ENCODE peak calls at places on chromosomes 13 and 19, in ten cellular contexts. D is tibial nerve, Z is breast epithelium, W is IMR-90, L is K562, J is Peyer's patch, X is body of pancreas, P is right lobe of liver, H is esophagus muscularis mucosa, G is ovary. M is an unnamed sample.

GRCh38 chr13:113627136-113627535 is 30.9 kb downstream of the ATP4B start:
- DNase-seq in D (no peak), Z (no peak), H (no peak), J (no peak), X (no peak), G (no peak), P (peak; percentile 8), W (no peak), L (no peak), M (no peak)

GRCh38 chr19:4378886-4379285 is 21.5 kb downstream of the SH3GL1 start:
- DNase-seq in J (no peak), P (no peak), L (no peak), D (no peak), H (no peak), W (no peak), G (no peak), Z (no peak), X (peak; percentile 15), M (no peak)

GRCh38 chr13:73879346-73880020 is 254.7 kb downstream of the KLF12 start:
- DNase-seq in W (peak; percentile 16), L (no peak), Z (no peak), G (no peak), H (no peak), X (no peak), P (no peak), D (no peak), J (no peak), M (no peak)

GRCh38 chr13:36847541-36848045 is 28.6 kb downstream of the RFXAP start:
- DNase-seq in L (no peak), X (no peak), J (no peak), G (no peak), H (no peak), P (no peak), Z (no peak), W (no peak), D (no peak), M (no peak)

GRCh38 chr13:107476068-107476467 is 739.3 kb downstream of the LIG4 start:
- DNase-seq in X (no peak), G (no peak), W (peak; percentile 62), H (no peak), J (no peak), P (no peak), L (no peak), Z (no peak), D (no peak), M (no peak)

GRCh38 chr19:35449347-35450043 is 1.4 kb downstream of the FFAR2 start:
- DNase-seq in P (peak; percentile 32), W (no peak), D (no peak), X (no peak), J (peak; percentile 58), Z (no peak), G (no peak), L (no peak), H (no peak), M (no peak)

GRCh38 chr13:113091211-113091771 is 14.3 kb upstream of the F7 start:
- DNase-seq in W (no peak), P (peak; percentile 14), J (no peak), L (no peak), H (no peak), Z (no peak), G (peak; percentile 7), X (no peak), D (no peak), M (no peak)

GRCh38 chr13:97975280-97975850 is 21.9 kb downstream of the IPO5 start:
- DNase-seq in D (peak; percentile 21), Z (no peak), X (no peak), W (no peak), G (no peak), H (no peak), P (no peak), L (no peak), J (no peak), M (no peak)

GRCh38 chr13:51557875-51558604 is 26.2 kb upstream of the WDFY2 start:
- DNase-seq in L (no peak), G (no peak), H (no peak), D (no peak), J (no peak), X (no peak), Z (no peak), W (peak; percentile 88), P (no peak), M (peak; percentile 44)

GRCh38 chr19:6521718-6522646 is 8.8 kb upstream of the TNFSF9 start:
- DNase-seq in Z (no peak), J (peak; percentile 92), W (no peak), X (no peak), D (no peak), P (no peak), H (no peak), L (peak; percentile 64), G (no peak), M (no peak)

GRCh38 chr19:45630463-45630862 is 8.7 kb downstream of the EML2 start:
- DNase-seq in H (no peak), W (peak; percentile 96), Z (no peak), L (no peak), X (no peak), D (no peak), G (no peak), J (no peak), P (no peak), M (no peak)

GRCh38 chr13:49498211-49498610 is 2.5 kb downstream of the PHF11 start:
- DNase-seq in X (no peak), Z (no peak), H (no peak), P (no peak), G (no peak), W (no peak), J (no peak), D (no peak), L (no peak), M (no peak)

GRCh38 chr13:49499889-49500660 is 4.3 kb downstream of the PHF11 start:
- DNase-seq in Z (no peak), L (no peak), J (no peak), G (no peak), P (no peak), W (peak; percentile 90), D (no peak), H (no peak), X (no peak), M (no peak)

GRCh38 chr13:49495783-49496762 is at the start of gene PHF11:
- DNase-seq in X (peak; percentile 85), J (peak; percentile 94), P (peak; percentile 88), Z (peak; percentile 71), D (peak; percentile 68), W (peak; percentile 76), H (peak; percentile 94), L (peak; percentile 83), G (peak; percentile 71), M (peak; percentile 74)

GRCh38 chr13:49497272-49497671 is 1.5 kb downstream of the PHF11 start:
- DNase-seq in J (no peak), G (no peak), D (no peak), Z (peak; percentile 18), X (no peak), W (no peak), L (no peak), H (no peak), P (no peak), M (no peak)

GRCh38 chr13:49494645-49495044 is 1.1 kb upstream of the PHF11 start:
- DNase-seq in H (no peak), L (no peak), Z (no peak), W (no peak), P (no peak), J (no peak), G (no peak), D (no peak), X (no peak), M (no peak)
- H3K4me1 ChIP-seq in H (peaks cover 28% of the 10 kb centered on the region), L (peaks cover 6% of the 10 kb centered on the region), Z (no peaks in the 10 kb centered on the region), W (peaks cover 6% of the 10 kb centered on the region), P (no peaks in the 10 kb centered on the region), J (no peaks in the 10 kb centered on the region), G (no peaks in the 10 kb centered on the region), D (no peaks in the 10 kb centered on the region), X (peaks cover 16% of the 10 kb centered on the region), M (no peaks in the 10 kb centered on the region)

DNA sequence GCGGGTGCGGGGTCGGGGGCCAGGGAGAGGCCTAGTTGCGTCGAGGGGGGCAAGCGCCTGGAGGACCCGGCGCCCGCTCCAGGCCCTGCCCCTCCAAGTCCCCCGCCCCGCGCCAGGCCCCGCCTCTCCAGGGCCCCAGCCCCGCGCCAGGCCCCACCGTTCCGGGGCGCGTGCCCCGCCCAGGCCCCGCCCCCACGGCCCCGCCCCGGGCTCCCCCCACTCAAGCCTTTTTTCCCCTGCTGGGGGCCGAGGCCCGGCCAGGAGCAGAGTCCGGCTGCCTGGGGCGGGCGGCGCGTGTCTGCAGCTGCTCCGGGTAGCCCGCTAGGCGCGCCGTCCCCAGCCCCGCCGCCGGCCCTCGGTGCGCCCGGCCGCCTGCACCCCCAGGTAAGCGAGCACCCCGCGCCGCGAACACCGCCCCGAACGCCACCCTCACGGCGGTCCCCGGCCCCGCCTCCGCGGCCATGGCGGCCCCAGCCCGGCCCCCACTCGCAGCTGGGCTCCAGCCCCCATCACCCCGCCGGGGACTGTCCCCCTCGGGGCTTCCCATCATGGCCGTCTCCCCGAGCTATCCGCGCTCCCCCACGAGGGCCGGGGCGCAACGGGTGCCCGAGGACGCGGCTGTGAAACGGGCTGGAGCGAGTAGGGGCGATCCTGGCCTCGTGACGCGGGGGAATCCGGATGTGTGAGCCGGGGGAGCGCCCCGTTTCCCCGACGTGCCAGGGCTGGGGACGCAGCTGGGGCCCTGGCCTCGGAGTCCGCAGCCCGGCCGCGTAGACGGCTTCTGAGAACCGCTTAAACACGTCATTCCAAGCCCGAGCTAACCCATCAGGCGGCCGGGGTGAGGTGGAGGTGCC is at the start of gene CERS4:
- DNase-seq in H (no peak), L (peak; percentile 95), P (peak; percentile 91), W (peak; percentile 20), X (peak; percentile 86), J (peak; percentile 88), G (peak; percentile 88), Z (peak; percentile 64), D (peak; percentile 30), M (peak; percentile 85)
- TF ChIP-seq POLR2A in H (no peak), L (no peak), P (peak; percentile 76), W (no peak), X (peak; percentile 48), J (no peak), G (no peak), Z (no peak), D (no peak), M (peak; percentile 67)

GRCh38 chr13:61413572-61413971 is 2.1 kb downstream of the PCDH20 start:
- DNase-seq in X (no peak), D (no peak), Z (no peak), L (no peak), W (no peak), P (no peak), H (no peak), J (no peak), G (no peak), M (no peak)
- H3K4me3 ChIP-seq in X (no peak overlapping the region), D (peak overlapping the region; percentile 35), Z (peak overlapping the region; percentile 39), L (no peak overlapping the region), W (no peak overlapping the region), P (peak overlapping the region; percentile 46), H (peak overlapping the region; percentile 54), J (no peak overlapping the region), G (peak overlapping the region; percentile 21), M (peak overlapping the region; percentile 44)

GRCh38 chr19:41563847-41564514 is 12.0 kb upstream of the CEACAM21 start:
- DNase-seq in D (no peak), H (no peak), G (no peak), W (no peak), X (no peak), P (no peak), L (no peak), Z (no peak), J (no peak), M (no peak)
- H3K4me1 ChIP-seq in D (no peaks in the 10 kb centered on the region), H (peaks cover 20% of the 10 kb centered on the region), G (no peaks in the 10 kb centered on the region), W (no peaks in the 10 kb centered on the region), X (peaks cover 9% of the 10 kb centered on the region), P (no peaks in the 10 kb centered on the region), L (peaks cover 9% of the 10 kb centered on the region), Z (peaks cover 3% of the 10 kb centered on the region), J (peaks cover 5% of the 10 kb centered on the region), M (no peaks in the 10 kb centered on the region)

GRCh38 chr19:15125232-15126067 is 18.2 kb downstream of the SYDE1 start:
- DNase-seq in D (peak; percentile 96), G (peak; percentile 98), P (peak; percentile 98), J (peak; percentile 99), Z (peak; percentile 97), W (peak; percentile 95), H (peak; percentile 99), X (peak; percentile 97), L (peak; percentile 98), M (peak; percentile 97)
- TF ChIP-seq POLR2A in D (no peak), G (peak; percentile 44), P (peak; percentile 51), J (peak; percentile 35), Z (no peak), W (no peak), H (peak; percentile 15), X (peak; percentile 68), L (peak; percentile 67), M (peak; percentile 64)